ENCODE peak calls at places on chromosomes 6 and 20, in nine cellular contexts. V is ascending aorta; T is iPS DF 6.9; P is CD4-positive, alpha-beta memory T cell; F is heart right ventricle; O is SJSA1; A is GM23248; D is adipocyte; X is astrocyte. Y is an unnamed sample. For H3K36me3 and H3K4me1, the result is how much of the 10 kb centered on the place peaks cover.

GRCh38 chr20:47204008-47204745 is 152.3 kb downstream of the ZMYND8 start:
- DNase-seq in V (no peak), T (no peak), P (no peak), F (no peak), O (no peak), A (peak), D (peak), X (peak), Y (no peak)

GRCh38 chr6:170124836-170125235 is 166.0 kb downstream of the DLL1 start:
- DNase-seq in V (no peak), T (no peak), P (no peak), F (no peak), O (no peak), A (no peak), D (no peak), X (no peak), Y (no peak)

GRCh38 chr6:158439255-158439654 is 120.6 kb upstream of the TMEM181 start:
- DNase-seq in V (no peak), T (no peak), P (no peak), F (no peak), O (no peak), A (no peak), D (no peak), X (no peak), Y (no peak)

GRCh38 chr6:68196645-68197044 is 438.4 kb upstream of the ADGRB3 start:
- DNase-seq in V (no peak), T (peak), P (no peak), F (no peak), O (no peak), A (peak), D (peak), X (peak), Y (peak)

GRCh38 chr20:17845701-17846475 is 122.7 kb downstream of the SNX5 start:
- DNase-seq in V (no peak), T (no peak), P (no peak), F (no peak), O (no peak), A (peak), D (no peak), X (peak), Y (no peak)

GRCh38 chr6:4802312-4802935 is 26.2 kb downstream of the CDYL start:
- DNase-seq in V (no peak), T (no peak), P (no peak), F (no peak), O (no peak), A (no peak), D (no peak), X (no peak), Y (no peak)

GRCh38 chr20:7091655-7092054 is 324.2 kb downstream of the BMP2 start:
- DNase-seq in V (no peak), T (no peak), P (no peak), F (no peak), O (no peak), A (no peak), D (no peak), X (no peak), Y (no peak)

GRCh38 chr6:167974644-167975344 is 22.7 kb upstream of the KIF25 start:
- DNase-seq in V (no peak), T (no peak), P (no peak), F (no peak), O (peak), A (no peak), D (peak), X (no peak), Y (no peak)

GRCh38 chr6:109768485-109768884 is 77.4 kb downstream of the FIG4 start:
- DNase-seq in V (no peak), T (no peak), P (no peak), F (no peak), O (peak), A (peak), D (no peak), X (peak), Y (no peak)

GRCh38 chr20:24956001-24956761 is 7.1 kb downstream of the CST7 start:
- DNase-seq in V (no peak), T (no peak), P (no peak), F (no peak), O (no peak), A (no peak), D (no peak), X (no peak), Y (no peak)

GRCh38 chr20:24955045-24955444 is 6.0 kb downstream of the CST7 start:
- DNase-seq in V (no peak), T (no peak), P (no peak), F (no peak), O (no peak), A (no peak), D (no peak), X (no peak), Y (no peak)

GRCh38 chr20:24959591-24960301 is 10.7 kb downstream of the CST7 start:
- DNase-seq in V (no peak), T (no peak), P (no peak), F (no peak), O (no peak), A (no peak), D (no peak), X (no peak), Y (no peak)

GRCh38 chr20:24958506-24959385 is 9.7 kb downstream of the CST7 start:
- DNase-seq in V (no peak), T (no peak), P (no peak), F (no peak), O (no peak), A (no peak), D (no peak), X (no peak), Y (no peak)

DNA sequence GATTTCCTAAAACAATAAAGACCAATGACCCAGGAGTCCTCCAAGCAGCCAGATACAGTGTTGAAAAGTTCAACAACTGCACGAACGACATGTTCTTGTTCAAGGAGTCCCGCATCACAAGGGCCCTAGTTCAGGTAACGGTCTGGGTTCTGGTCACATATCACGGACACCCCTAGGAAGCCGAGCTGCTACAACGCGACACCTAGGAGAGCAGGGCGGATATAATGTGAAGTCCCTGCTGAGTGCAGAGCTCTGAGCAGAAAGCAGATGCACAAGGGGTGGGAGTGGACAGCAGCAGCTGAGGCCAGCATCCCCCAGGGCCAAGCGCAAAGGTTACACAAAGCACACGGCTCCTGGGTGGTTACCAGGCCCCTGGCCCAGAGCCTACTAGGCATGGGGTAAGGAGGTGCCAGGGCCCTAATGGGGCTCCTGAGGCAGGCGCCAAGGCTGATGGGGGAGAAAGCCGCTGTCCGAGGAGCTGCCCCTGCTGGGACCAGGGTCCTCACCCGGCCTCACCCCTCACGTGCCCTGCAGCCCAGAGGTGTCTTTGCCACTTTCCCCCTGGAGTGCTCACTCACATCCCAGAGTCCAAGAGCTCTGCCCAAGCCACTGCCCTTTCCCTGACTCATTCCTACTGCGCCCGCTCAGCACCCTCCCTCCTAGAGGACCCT is 8.4 kb downstream of the CST7 start:
- DNase-seq in V (no peak), T (no peak), P (no peak), F (no peak), O (no peak), A (no peak), D (no peak), X (no peak), Y (no peak)
- H3K36me3 ChIP-seq in V (under half), T (under half), P (under half), F (half or more), O (under half), A (under half), D (half or more), X (under half), Y (under half)

DNA sequence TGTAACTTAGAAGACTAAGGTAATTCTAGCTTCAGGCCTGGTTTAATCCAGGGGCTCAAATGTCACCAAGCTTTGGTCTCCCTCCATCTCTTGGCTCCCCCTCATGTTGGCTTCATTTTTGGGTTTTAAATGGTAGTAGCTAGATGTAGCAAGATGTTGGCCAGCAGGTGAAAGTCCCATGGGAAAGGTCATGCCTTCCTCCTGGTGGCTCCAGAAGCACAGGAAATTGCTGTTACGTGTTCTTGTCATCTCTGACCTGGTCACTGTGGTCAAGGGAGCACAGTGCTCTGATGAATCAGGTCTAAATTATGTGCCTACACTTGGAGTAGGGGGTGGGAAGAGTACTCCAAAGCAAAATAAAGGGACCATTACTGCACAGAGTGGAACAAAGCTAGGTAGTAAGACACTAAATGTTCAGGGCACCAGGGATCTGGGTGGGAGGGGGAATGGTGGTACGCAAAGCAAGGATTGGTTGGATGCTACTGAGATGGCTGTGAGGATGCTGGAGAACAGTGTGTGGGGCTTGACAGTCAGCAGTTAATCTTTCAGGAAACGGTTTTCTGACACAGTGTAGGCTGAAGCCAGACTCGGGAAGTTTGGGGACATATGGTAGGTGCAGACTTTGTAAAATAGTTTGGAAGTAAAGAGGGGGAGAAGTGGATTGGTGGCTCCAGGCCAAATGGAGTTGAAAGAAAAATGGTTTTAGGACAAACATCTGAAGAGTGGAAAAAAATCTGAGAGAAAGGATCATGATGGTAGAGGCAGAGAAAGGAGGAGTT is 30.1 kb downstream of the CDS2 start:
- DNase-seq in V (no peak), T (no peak), P (no peak), F (no peak), O (peak), A (peak), D (no peak), X (peak), Y (no peak)
- H3K4me1 ChIP-seq in V (under half), T (under half), P (under half), F (half or more), O (under half), A (under half), D (under half), X (under half), Y (under half)

GRCh38 chr6:18207949-18208348 is 52.7 kb downstream of the KDM1B start:
- DNase-seq in V (no peak), T (no peak), P (no peak), F (no peak), O (no peak), A (no peak), D (no peak), X (no peak), Y (no peak)
- H3K36me3 ChIP-seq in V (under half), T (under half), P (under half), F (half or more), O (under half), A (under half), D (under half), X (under half), Y (under half)

GRCh38 chr6:105594821-105595220 is 191.9 kb upstream of the PREP start:
- DNase-seq in V (no peak), T (no peak), P (no peak), F (no peak), O (peak), A (peak), D (no peak), X (peak), Y (no peak)
- H3K4me1 ChIP-seq in V (under half), T (under half), P (under half), F (under half), O (half or more), A (half or more), D (under half), X (half or more), Y (under half)

DNA sequence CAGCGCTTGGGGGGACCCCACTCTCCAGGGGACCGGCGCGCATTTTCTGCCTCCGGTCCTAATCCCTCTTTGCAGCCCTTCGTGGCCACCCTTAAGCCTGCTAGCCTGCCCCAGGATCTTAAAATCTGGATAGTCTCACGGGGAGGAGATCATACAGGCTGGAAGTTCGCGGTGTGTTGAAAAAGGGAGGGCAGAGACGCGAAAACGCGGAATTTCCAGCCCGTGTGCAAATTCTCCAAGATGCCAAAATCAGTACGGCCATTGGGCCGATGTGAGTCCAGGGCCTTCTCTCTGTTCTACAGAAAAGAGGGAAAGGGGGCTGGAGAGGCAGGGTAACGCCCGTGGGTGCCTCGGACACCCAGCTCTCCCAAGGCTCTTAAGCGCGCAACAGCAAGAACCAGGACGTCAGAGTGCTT is 9.4 kb downstream of the NR2E1 start:
- DNase-seq in V (no peak), T (no peak), P (no peak), F (no peak), O (no peak), A (no peak), D (no peak), X (no peak), Y (no peak)
- H3K36me3 ChIP-seq in V (under half), T (under half), P (under half), F (under half), O (under half), A (under half), D (under half), X (under half), Y (under half)

Y was measured in NT2/D1.